ENCODE peak calls at places on chromosomes 11 and 22, in ten cellular contexts. One of them, this sample, is unnamed. For H3K9me3, the result is how much of the 10 kb centered on the place peaks cover.

GRCh38 chr11:25733777-25734176 is 598.2 kb upstream of the ANO3 start:
- DNase-seq in CD8-positive, alpha-beta memory T cell: no peak
- DNase-seq in colonic mucosa: no peak
- DNase-seq in adipocyte: peak
- DNase-seq in endothelial cell of umbilical vein: no peak
- DNase-seq in body of pancreas: no peak
- DNase-seq in naive thymus-derived CD4-positive, alpha-beta T cell: no peak
- DNase-seq in CD8-positive, alpha-beta T cell: no peak
- DNase-seq in neural progenitor cell: no peak
- DNase-seq in A673: peak
- DNase-seq in this sample: no peak

GRCh38 chr11:2708151-2708581 is 8.4 kb upstream of the KCNQ1OT1 start:
- DNase-seq in CD8-positive, alpha-beta T cell: no peak
- DNase-seq in colonic mucosa: no peak
- DNase-seq in body of pancreas: no peak
- DNase-seq in A673: no peak
- DNase-seq in endothelial cell of umbilical vein: no peak
- DNase-seq in neural progenitor cell: no peak
- DNase-seq in naive thymus-derived CD4-positive, alpha-beta T cell: no peak
- DNase-seq in CD8-positive, alpha-beta memory T cell: no peak
- DNase-seq in adipocyte: peak
- DNase-seq in this sample: no peak

GRCh38 chr22:31977939-31978338 is 33.6 kb downstream of the YWHAH start:
- DNase-seq in neural progenitor cell: no peak
- DNase-seq in colonic mucosa: no peak
- DNase-seq in adipocyte: no peak
- DNase-seq in A673: no peak
- DNase-seq in CD8-positive, alpha-beta T cell: no peak
- DNase-seq in naive thymus-derived CD4-positive, alpha-beta T cell: no peak
- DNase-seq in endothelial cell of umbilical vein: no peak
- DNase-seq in CD8-positive, alpha-beta memory T cell: no peak
- DNase-seq in body of pancreas: no peak
- DNase-seq in this sample: no peak

GRCh38 chr22:30572840-30573593 is 1.4 kb downstream of the GAL3ST1 start:
- DNase-seq in CD8-positive, alpha-beta memory T cell: no peak
- DNase-seq in CD8-positive, alpha-beta T cell: no peak
- DNase-seq in naive thymus-derived CD4-positive, alpha-beta T cell: no peak
- DNase-seq in body of pancreas: no peak
- DNase-seq in colonic mucosa: peak
- DNase-seq in neural progenitor cell: no peak
- DNase-seq in endothelial cell of umbilical vein: no peak
- DNase-seq in A673: no peak
- DNase-seq in adipocyte: no peak
- DNase-seq in this sample: no peak

GRCh38 chr11:3936517-3936916 is 81.1 kb downstream of the STIM1 start:
- DNase-seq in body of pancreas: no peak
- DNase-seq in CD8-positive, alpha-beta T cell: no peak
- DNase-seq in neural progenitor cell: no peak
- DNase-seq in endothelial cell of umbilical vein: no peak
- DNase-seq in adipocyte: no peak
- DNase-seq in colonic mucosa: no peak
- DNase-seq in CD8-positive, alpha-beta memory T cell: no peak
- DNase-seq in A673: no peak
- DNase-seq in naive thymus-derived CD4-positive, alpha-beta T cell: no peak
- DNase-seq in this sample: no peak

GRCh38 chr11:69076129-69076791 is 27.5 kb downstream of the TPCN2 start:
- DNase-seq in naive thymus-derived CD4-positive, alpha-beta T cell: no peak
- DNase-seq in neural progenitor cell: no peak
- DNase-seq in CD8-positive, alpha-beta T cell: no peak
- DNase-seq in A673: no peak
- DNase-seq in adipocyte: no peak
- DNase-seq in colonic mucosa: no peak
- DNase-seq in CD8-positive, alpha-beta memory T cell: no peak
- DNase-seq in endothelial cell of umbilical vein: no peak
- DNase-seq in body of pancreas: no peak
- DNase-seq in this sample: no peak

GRCh38 chr11:36467913-36468312 is 42.2 kb downstream of the TRAF6 start:
- DNase-seq in A673: no peak
- DNase-seq in CD8-positive, alpha-beta memory T cell: no peak
- DNase-seq in body of pancreas: no peak
- DNase-seq in adipocyte: no peak
- DNase-seq in neural progenitor cell: no peak
- DNase-seq in CD8-positive, alpha-beta T cell: no peak
- DNase-seq in colonic mucosa: no peak
- DNase-seq in naive thymus-derived CD4-positive, alpha-beta T cell: no peak
- DNase-seq in endothelial cell of umbilical vein: no peak
- DNase-seq in this sample: no peak

GRCh38 chr11:72287293-72287692 is 43.3 kb upstream of the PHOX2A start:
- DNase-seq in CD8-positive, alpha-beta T cell: no peak
- DNase-seq in naive thymus-derived CD4-positive, alpha-beta T cell: no peak
- DNase-seq in neural progenitor cell: no peak
- DNase-seq in body of pancreas: no peak
- DNase-seq in A673: no peak
- DNase-seq in colonic mucosa: no peak
- DNase-seq in CD8-positive, alpha-beta memory T cell: no peak
- DNase-seq in endothelial cell of umbilical vein: no peak
- DNase-seq in adipocyte: no peak
- DNase-seq in this sample: no peak

GRCh38 chr11:73680687-73681086 is 34.3 kb downstream of the PLEKHB1 start:
- DNase-seq in CD8-positive, alpha-beta memory T cell: no peak
- DNase-seq in CD8-positive, alpha-beta T cell: no peak
- DNase-seq in endothelial cell of umbilical vein: no peak
- DNase-seq in naive thymus-derived CD4-positive, alpha-beta T cell: no peak
- DNase-seq in adipocyte: no peak
- DNase-seq in neural progenitor cell: no peak
- DNase-seq in body of pancreas: no peak
- DNase-seq in A673: no peak
- DNase-seq in colonic mucosa: no peak
- DNase-seq in this sample: no peak

GRCh38 chr11:73241300-73241699 is 23.2 kb downstream of the P2RY2 start:
- DNase-seq in adipocyte: no peak
- DNase-seq in naive thymus-derived CD4-positive, alpha-beta T cell: no peak
- DNase-seq in body of pancreas: no peak
- DNase-seq in colonic mucosa: no peak
- DNase-seq in CD8-positive, alpha-beta memory T cell: no peak
- DNase-seq in A673: no peak
- DNase-seq in CD8-positive, alpha-beta T cell: no peak
- DNase-seq in endothelial cell of umbilical vein: no peak
- DNase-seq in neural progenitor cell: no peak
- DNase-seq in this sample: no peak

GRCh38 chr22:36211237-36211881 is 9.8 kb upstream of the APOL4 start:
- DNase-seq in adipocyte: no peak
- DNase-seq in A673: peak
- DNase-seq in neural progenitor cell: no peak
- DNase-seq in naive thymus-derived CD4-positive, alpha-beta T cell: no peak
- DNase-seq in endothelial cell of umbilical vein: peak
- DNase-seq in colonic mucosa: no peak
- DNase-seq in CD8-positive, alpha-beta memory T cell: no peak
- DNase-seq in body of pancreas: no peak
- DNase-seq in CD8-positive, alpha-beta T cell: no peak
- DNase-seq in this sample: no peak

GRCh38 chr11:111427471-111427912 is 48.4 kb upstream of the POU2AF1 start:
- DNase-seq in CD8-positive, alpha-beta memory T cell: no peak
- DNase-seq in naive thymus-derived CD4-positive, alpha-beta T cell: no peak
- DNase-seq in endothelial cell of umbilical vein: no peak
- DNase-seq in body of pancreas: no peak
- DNase-seq in neural progenitor cell: no peak
- DNase-seq in CD8-positive, alpha-beta T cell: no peak
- DNase-seq in colonic mucosa: peak
- DNase-seq in adipocyte: peak
- DNase-seq in A673: peak
- DNase-seq in this sample: no peak

GRCh38 chr11:35419713-35420333 is 465 bp upstream of the SLC1A2 start:
- DNase-seq in body of pancreas: no peak
- DNase-seq in neural progenitor cell: peak
- DNase-seq in A673: no peak
- DNase-seq in endothelial cell of umbilical vein: no peak
- DNase-seq in adipocyte: no peak
- DNase-seq in naive thymus-derived CD4-positive, alpha-beta T cell: no peak
- DNase-seq in colonic mucosa: no peak
- DNase-seq in CD8-positive, alpha-beta T cell: no peak
- DNase-seq in CD8-positive, alpha-beta memory T cell: no peak
- DNase-seq in this sample: no peak

GRCh38 chr11:26741036-26741435 is 19.2 kb upstream of the SLC5A12 start:
- DNase-seq in CD8-positive, alpha-beta T cell: no peak
- DNase-seq in CD8-positive, alpha-beta memory T cell: no peak
- DNase-seq in colonic mucosa: no peak
- DNase-seq in body of pancreas: no peak
- DNase-seq in neural progenitor cell: peak
- DNase-seq in naive thymus-derived CD4-positive, alpha-beta T cell: no peak
- DNase-seq in endothelial cell of umbilical vein: no peak
- DNase-seq in A673: peak
- DNase-seq in adipocyte: peak
- DNase-seq in this sample: no peak

GRCh38 chr11:121814962-121815361 is 301.1 kb downstream of the BLID start:
- DNase-seq in body of pancreas: no peak
- DNase-seq in CD8-positive, alpha-beta T cell: no peak
- DNase-seq in naive thymus-derived CD4-positive, alpha-beta T cell: no peak
- DNase-seq in colonic mucosa: no peak
- DNase-seq in CD8-positive, alpha-beta memory T cell: no peak
- DNase-seq in adipocyte: no peak
- DNase-seq in endothelial cell of umbilical vein: no peak
- DNase-seq in A673: no peak
- DNase-seq in neural progenitor cell: no peak
- DNase-seq in this sample: no peak

GRCh38 chr11:119363081-119363861 is 16.8 kb upstream of the MFRP start:
- DNase-seq in A673: no peak
- DNase-seq in CD8-positive, alpha-beta memory T cell: no peak
- DNase-seq in neural progenitor cell: no peak
- DNase-seq in CD8-positive, alpha-beta T cell: no peak
- DNase-seq in endothelial cell of umbilical vein: no peak
- DNase-seq in colonic mucosa: no peak
- DNase-seq in body of pancreas: peak
- DNase-seq in naive thymus-derived CD4-positive, alpha-beta T cell: no peak
- DNase-seq in adipocyte: no peak
- DNase-seq in this sample: no peak
- H3K9me3 ChIP-seq in A673: under half
- H3K9me3 ChIP-seq in CD8-positive, alpha-beta memory T cell: under half
- H3K9me3 ChIP-seq in neural progenitor cell: under half
- H3K9me3 ChIP-seq in CD8-positive, alpha-beta T cell: under half
- H3K9me3 ChIP-seq in endothelial cell of umbilical vein: under half
- H3K9me3 ChIP-seq in colonic mucosa: under half
- H3K9me3 ChIP-seq in body of pancreas: under half
- H3K9me3 ChIP-seq in naive thymus-derived CD4-positive, alpha-beta T cell: under half
- H3K9me3 ChIP-seq in adipocyte: under half
- H3K9me3 ChIP-seq in this sample: under half

GRCh38 chr22:44615146-44615545 is 86.9 kb upstream of the PRR5 start:
- DNase-seq in CD8-positive, alpha-beta T cell: no peak
- DNase-seq in naive thymus-derived CD4-positive, alpha-beta T cell: no peak
- DNase-seq in colonic mucosa: no peak
- DNase-seq in A673: no peak
- DNase-seq in endothelial cell of umbilical vein: no peak
- DNase-seq in adipocyte: no peak
- DNase-seq in neural progenitor cell: no peak
- DNase-seq in CD8-positive, alpha-beta memory T cell: peak
- DNase-seq in body of pancreas: no peak
- DNase-seq in this sample: no peak

GRCh38 chr22:44616461-44616860 is 85.5 kb upstream of the PRR5 start:
- DNase-seq in A673: no peak
- DNase-seq in endothelial cell of umbilical vein: no peak
- DNase-seq in body of pancreas: no peak
- DNase-seq in CD8-positive, alpha-beta memory T cell: no peak
- DNase-seq in naive thymus-derived CD4-positive, alpha-beta T cell: no peak
- DNase-seq in neural progenitor cell: no peak
- DNase-seq in colonic mucosa: no peak
- DNase-seq in CD8-positive, alpha-beta T cell: no peak
- DNase-seq in adipocyte: no peak
- DNase-seq in this sample: no peak

GRCh38 chr22:44615602-44616180 is 86.3 kb upstream of the PRR5 start:
- DNase-seq in CD8-positive, alpha-beta T cell: no peak
- DNase-seq in endothelial cell of umbilical vein: no peak
- DNase-seq in A673: no peak
- DNase-seq in CD8-positive, alpha-beta memory T cell: peak
- DNase-seq in neural progenitor cell: no peak
- DNase-seq in naive thymus-derived CD4-positive, alpha-beta T cell: no peak
- DNase-seq in body of pancreas: no peak
- DNase-seq in adipocyte: no peak
- DNase-seq in colonic mucosa: no peak
- DNase-seq in this sample: no peak

GRCh38 chr22:44611880-44612496 is 90.0 kb upstream of the PRR5 start:
- DNase-seq in CD8-positive, alpha-beta memory T cell: no peak
- DNase-seq in neural progenitor cell: no peak
- DNase-seq in endothelial cell of umbilical vein: no peak
- DNase-seq in CD8-positive, alpha-beta T cell: no peak
- DNase-seq in A673: no peak
- DNase-seq in naive thymus-derived CD4-positive, alpha-beta T cell: no peak
- DNase-seq in body of pancreas: no peak
- DNase-seq in adipocyte: no peak
- DNase-seq in colonic mucosa: no peak
- DNase-seq in this sample: no peak

GRCh38 chr22:44613196-44613595 is 88.8 kb upstream of the PRR5 start:
- DNase-seq in adipocyte: no peak
- DNase-seq in CD8-positive, alpha-beta T cell: no peak
- DNase-seq in A673: no peak
- DNase-seq in endothelial cell of umbilical vein: no peak
- DNase-seq in body of pancreas: no peak
- DNase-seq in CD8-positive, alpha-beta memory T cell: no peak
- DNase-seq in neural progenitor cell: no peak
- DNase-seq in naive thymus-derived CD4-positive, alpha-beta T cell: no peak
- DNase-seq in colonic mucosa: no peak
- DNase-seq in this sample: no peak
- H3K9me3 ChIP-seq in adipocyte: half or more
- H3K9me3 ChIP-seq in CD8-positive, alpha-beta T cell: under half
- H3K9me3 ChIP-seq in A673: under half
- H3K9me3 ChIP-seq in endothelial cell of umbilical vein: under half
- H3K9me3 ChIP-seq in body of pancreas: under half
- H3K9me3 ChIP-seq in CD8-positive, alpha-beta memory T cell: under half
- H3K9me3 ChIP-seq in neural progenitor cell: under half
- H3K9me3 ChIP-seq in naive thymus-derived CD4-positive, alpha-beta T cell: under half
- H3K9me3 ChIP-seq in colonic mucosa: under half
- H3K9me3 ChIP-seq in this sample: under half

GRCh38 chr11:9765320-9766101 is 101.6 kb downstream of the SWAP70 start:
- DNase-seq in body of pancreas: peak
- DNase-seq in colonic mucosa: no peak
- DNase-seq in neural progenitor cell: peak
- DNase-seq in adipocyte: peak
- DNase-seq in CD8-positive, alpha-beta memory T cell: no peak
- DNase-seq in CD8-positive, alpha-beta T cell: no peak
- DNase-seq in endothelial cell of umbilical vein: peak
- DNase-seq in naive thymus-derived CD4-positive, alpha-beta T cell: no peak
- DNase-seq in A673: peak
- DNase-seq in this sample: no peak
- H3K9me3 ChIP-seq in body of pancreas: under half
- H3K9me3 ChIP-seq in colonic mucosa: under half
- H3K9me3 ChIP-seq in neural progenitor cell: under half
- H3K9me3 ChIP-seq in adipocyte: under half
- H3K9me3 ChIP-seq in CD8-positive, alpha-beta memory T cell: under half
- H3K9me3 ChIP-seq in CD8-positive, alpha-beta T cell: under half
- H3K9me3 ChIP-seq in endothelial cell of umbilical vein: under half
- H3K9me3 ChIP-seq in naive thymus-derived CD4-positive, alpha-beta T cell: under half
- H3K9me3 ChIP-seq in A673: under half
- H3K9me3 ChIP-seq in this sample: under half

DNA sequence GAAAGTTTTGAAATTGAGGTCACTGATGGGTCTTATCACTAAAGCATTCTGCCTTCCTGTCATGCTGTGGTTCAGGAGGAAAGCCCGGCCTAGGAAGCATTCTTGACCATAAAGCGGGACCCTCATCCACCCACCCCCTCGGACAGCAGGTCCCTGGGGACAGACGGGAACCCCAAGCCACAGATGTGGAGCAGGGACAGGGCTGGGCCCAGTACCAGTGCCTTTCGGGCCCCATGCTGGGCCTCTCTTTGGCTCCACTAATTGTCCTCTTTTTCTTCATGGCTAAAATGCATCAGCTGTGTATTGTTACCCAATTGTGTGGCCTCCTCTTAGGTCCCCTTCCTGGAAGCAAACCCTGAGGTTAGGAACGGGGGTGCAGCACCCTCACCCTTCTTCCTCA is 807.9 kb downstream of the BRD1 start:
- DNase-seq in endothelial cell of umbilical vein: no peak
- DNase-seq in CD8-positive, alpha-beta T cell: no peak
- DNase-seq in naive thymus-derived CD4-positive, alpha-beta T cell: no peak
- DNase-seq in body of pancreas: no peak
- DNase-seq in A673: no peak
- DNase-seq in colonic mucosa: no peak
- DNase-seq in neural progenitor cell: no peak
- DNase-seq in adipocyte: no peak
- DNase-seq in CD8-positive, alpha-beta memory T cell: peak
- DNase-seq in this sample: no peak
- H3K9me3 ChIP-seq in endothelial cell of umbilical vein: under half
- H3K9me3 ChIP-seq in CD8-positive, alpha-beta T cell: under half
- H3K9me3 ChIP-seq in naive thymus-derived CD4-positive, alpha-beta T cell: under half
- H3K9me3 ChIP-seq in body of pancreas: under half
- H3K9me3 ChIP-seq in A673: under half
- H3K9me3 ChIP-seq in colonic mucosa: under half
- H3K9me3 ChIP-seq in neural progenitor cell: under half
- H3K9me3 ChIP-seq in adipocyte: under half
- H3K9me3 ChIP-seq in CD8-positive, alpha-beta memory T cell: under half
- H3K9me3 ChIP-seq in this sample: under half

This sample was measured in T-helper 17 cell.